ENCODE peak calls at places on chromosomes 16 and 17, in six cellular contexts. I is NCI-H1436 treated with DMSO at 0.1 percent for 48 hours, Y is mesothelial cell of epicardium, U is GM23338, E is Kasumi-1, C is Caco-2. B is an unnamed sample.

GRCh38 chr17:71188811-71189492 is 931.9 kb upstream of the SOX9 start:
- DNase-seq in I (no peak), Y (no peak), U (no peak), E (no peak), C (no peak), B (no peak)

GRCh38 chr17:74994440-74994839 is 7.0 kb downstream of the CDR2L start:
- DNase-seq in I (no peak), Y (no peak), U (no peak), E (no peak), C (peak), B (no peak)

GRCh38 chr16:30394603-30395154 is 541 bp upstream of the ZNF48 start:
- DNase-seq in I (no peak), Y (peak), U (peak), E (no peak), C (no peak), B (peak)

GRCh38 chr16:80656161-80656560 is 115.4 kb downstream of the DYNLRB2 start:
- DNase-seq in I (no peak), Y (no peak), U (no peak), E (no peak), C (no peak), B (peak)

GRCh38 chr17:56737741-56738161 is 96.0 kb downstream of the C17orf67 start:
- DNase-seq in I (no peak), Y (no peak), U (no peak), E (no peak), C (no peak), B (peak)

GRCh38 chr17:66910651-66911285 is 53.7 kb upstream of the CACNG4 start:
- DNase-seq in I (no peak), Y (no peak), U (no peak), E (no peak), C (no peak), B (no peak)

GRCh38 chr16:83701494-83701893 is 106.3 kb upstream of the HSBP1 start:
- DNase-seq in I (no peak), Y (peak), U (peak), E (peak), C (peak), B (peak)

GRCh38 chr17:48589060-48589830 is 796 bp downstream of the HOXB3 start:
- DNase-seq in I (no peak), Y (no peak), U (no peak), E (no peak), C (no peak), B (no peak)

GRCh38 chr17:41777157-41777578 is 9.3 kb downstream of the JUP start:
- DNase-seq in I (no peak), Y (no peak), U (peak), E (no peak), C (no peak), B (peak)

GRCh38 chr17:596763-597644 is 117.6 kb downstream of the VPS53 start:
- DNase-seq in I (no peak), Y (no peak), U (no peak), E (no peak), C (no peak), B (no peak)

GRCh38 chr17:17018612-17019429 is 23.4 kb upstream of the MPRIP start:
- DNase-seq in I (no peak), Y (no peak), U (no peak), E (no peak), C (peak), B (no peak)

GRCh38 chr16:57541754-57542435 is 548 bp upstream of the ADGRG5 start:
- DNase-seq in I (no peak), Y (no peak), U (no peak), E (no peak), C (no peak), B (peak)

GRCh38 chr17:3980381-3980975 is 16.2 kb upstream of the ATP2A3 start:
- DNase-seq in I (no peak), Y (no peak), U (no peak), E (no peak), C (no peak), B (peak)